ENCODE peak calls at places on chromosome 15, in four cellular contexts. S is A549, E is K562, I is HepG2. Z is an unnamed sample.

GRCh38 chr15:31228980-31229826 is 97.4 kb upstream of the KLF13 start:
- DNase-seq in S (peak; percentile 55), E (no peak), I (peak; percentile 58), Z (no peak)

GRCh38 chr15:82804575-82804949 is 1.3 kb downstream of the FSD2 start:
- DNase-seq in S (no peak), E (no peak), I (peak; percentile 7), Z (no peak)

GRCh38 chr15:71753346-71753745 is 57.0 kb upstream of the NR2E3 start:
- DNase-seq in S (no peak), E (no peak), I (no peak), Z (no peak)

GRCh38 chr15:86915811-86916331 is 836.2 kb downstream of the AGBL1 start:
- DNase-seq in S (peak; percentile 47), E (peak; percentile 22), I (peak; percentile 31), Z (no peak)

GRCh38 chr15:98160236-98160635 is 199.7 kb downstream of the ARRDC4 start:
- DNase-seq in S (no peak), E (no peak), I (no peak), Z (no peak)

GRCh38 chr15:58639992-58640391 is 109.5 kb downstream of the ADAM10 start:
- DNase-seq in S (no peak), E (no peak), I (no peak), Z (no peak)

GRCh38 chr15:31270767-31271166 is 55.9 kb upstream of the KLF13 start:
- DNase-seq in S (no peak), E (peak; percentile 28), I (no peak), Z (peak; percentile 62)

GRCh38 chr15:88615303-88616107 is 5.6 kb upstream of the AEN start:
- DNase-seq in S (no peak), E (peak; percentile 3), I (peak; percentile 67), Z (peak; percentile 44)

GRCh38 chr15:96893159-96893906 is 562.8 kb downstream of the NR2F2 start:
- DNase-seq in S (no peak), E (no peak), I (no peak), Z (no peak)

GRCh38 chr15:55094152-55094551 is 102.6 kb downstream of the RSL24D1 start:
- DNase-seq in S (no peak), E (no peak), I (no peak), Z (no peak)

GRCh38 chr15:77418341-77419049 is 1.4 kb downstream of the PEAK1 start:
- DNase-seq in S (peak; percentile 21), E (no peak), I (no peak), Z (no peak)

GRCh38 chr15:70062321-70062956 is 35.3 kb downstream of the TLE3 start:
- DNase-seq in S (no peak), E (no peak), I (no peak), Z (no peak)

GRCh38 chr15:98805434-98806274 is 157.3 kb downstream of the IGF1R start:
- DNase-seq in S (no peak), E (no peak), I (peak; percentile 32), Z (no peak)

GRCh38 chr15:75063338-75063737 is 39.9 kb downstream of the PPCDC start:
- DNase-seq in S (no peak), E (no peak), I (no peak), Z (no peak)

DNA sequence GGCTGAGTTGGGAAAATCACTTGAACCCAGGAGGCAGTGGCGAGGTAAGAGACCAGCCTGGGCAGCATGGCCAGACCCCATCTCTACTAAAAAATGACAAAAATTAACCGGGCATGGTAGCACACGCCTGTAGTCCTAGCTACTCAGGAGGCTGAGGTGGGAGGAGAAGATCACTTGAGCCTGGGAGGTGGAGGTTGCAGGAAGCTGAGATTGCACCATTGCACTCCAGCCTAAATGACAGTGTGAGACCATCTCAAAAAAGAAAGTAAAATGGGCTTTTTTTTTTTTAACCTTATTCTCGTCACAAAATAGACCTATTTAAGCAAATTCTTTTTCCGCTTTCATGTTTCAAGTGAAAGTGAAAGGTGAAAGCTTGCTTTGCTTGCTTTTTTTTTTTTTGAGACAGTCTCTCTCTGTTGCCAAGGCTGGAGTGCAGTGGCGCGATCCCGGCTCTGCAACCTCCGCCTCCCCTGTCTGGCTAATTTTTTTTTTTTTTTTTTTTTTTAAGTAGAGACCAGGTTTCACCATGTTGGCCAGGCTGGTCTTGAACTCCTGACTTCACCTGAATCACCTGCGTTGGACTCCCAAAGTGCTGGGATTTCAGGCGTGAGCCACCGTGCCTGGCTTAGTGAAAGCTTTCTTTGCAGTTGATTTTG is 3.6 kb downstream of the PDIA3 start:
- DNase-seq in S (no peak), E (no peak), I (no peak), Z (no peak)
- TF ChIP-seq PHF8 in S (no peak), E (no peak), I (no peak), Z (no peak)

DNA sequence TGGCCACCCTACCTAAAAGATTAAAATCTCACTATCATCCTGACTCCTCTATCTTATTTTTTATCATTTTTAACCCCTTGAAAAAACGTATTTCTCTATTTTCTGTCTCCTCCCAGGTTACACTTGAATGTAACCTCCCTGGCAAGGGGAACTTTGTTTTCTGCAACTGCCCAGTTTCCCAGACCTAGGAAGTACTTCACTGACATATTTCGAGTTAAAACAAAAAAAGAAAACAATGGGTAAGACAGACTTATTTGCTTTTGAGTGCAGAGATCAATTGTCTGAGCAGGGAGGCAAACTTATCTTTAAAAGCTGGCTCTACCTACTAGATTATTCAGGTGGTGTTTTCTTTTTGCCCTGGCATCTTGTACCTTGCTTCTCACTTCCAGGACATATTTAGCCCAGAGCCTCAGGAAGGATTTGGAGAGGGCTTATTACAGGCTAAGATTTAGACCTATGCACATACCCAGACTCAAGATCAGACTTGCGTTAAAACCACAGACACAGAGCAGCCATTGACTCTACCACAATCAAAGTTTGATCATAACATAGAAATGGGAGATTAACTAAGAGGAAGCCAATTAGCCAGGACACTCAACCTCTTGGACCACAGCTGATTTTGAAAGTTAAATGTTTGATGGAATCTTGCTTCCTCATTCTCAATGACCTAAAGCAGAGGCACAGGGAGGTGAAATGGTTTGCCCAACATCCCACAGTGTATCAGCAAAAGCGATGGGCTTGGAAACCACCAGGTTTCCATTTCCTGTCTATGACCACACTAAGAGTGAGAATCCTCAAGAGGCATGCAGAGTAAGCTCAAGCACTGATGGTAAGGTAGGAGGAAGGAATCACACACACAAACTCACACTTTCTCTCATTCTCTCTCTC is 169.5 kb upstream of the THBS1 start:
- DNase-seq in S (no peak), E (no peak), I (no peak), Z (no peak)
- TF ChIP-seq PHF8 in S (no peak), E (no peak), I (no peak), Z (no peak)

GRCh38 chr15:37100109-37100873 is at the start of gene MEIS2:
- DNase-seq in S (peak; percentile 79), E (peak; percentile 96), I (peak; percentile 83), Z (no peak)
- TF ChIP-seq PHF8 in S (no peak), E (peak; percentile 65), I (peak; percentile 66), Z (no peak)

GRCh38 chr15:52441846-52442245 is 86.8 kb downstream of the MYO5A start:
- DNase-seq in S (no peak), E (no peak), I (no peak), Z (no peak)

GRCh38 chr15:52438047-52438446 is 90.6 kb downstream of the MYO5A start:
- DNase-seq in S (no peak), E (no peak), I (peak; percentile 5), Z (no peak)

GRCh38 chr15:52440414-52440813 is 88.3 kb downstream of the MYO5A start:
- DNase-seq in S (peak; percentile 33), E (no peak), I (peak; percentile 9), Z (no peak)

GRCh38 chr15:52436971-52437370 is 91.7 kb downstream of the MYO5A start:
- DNase-seq in S (no peak), E (no peak), I (no peak), Z (no peak)

DNA sequence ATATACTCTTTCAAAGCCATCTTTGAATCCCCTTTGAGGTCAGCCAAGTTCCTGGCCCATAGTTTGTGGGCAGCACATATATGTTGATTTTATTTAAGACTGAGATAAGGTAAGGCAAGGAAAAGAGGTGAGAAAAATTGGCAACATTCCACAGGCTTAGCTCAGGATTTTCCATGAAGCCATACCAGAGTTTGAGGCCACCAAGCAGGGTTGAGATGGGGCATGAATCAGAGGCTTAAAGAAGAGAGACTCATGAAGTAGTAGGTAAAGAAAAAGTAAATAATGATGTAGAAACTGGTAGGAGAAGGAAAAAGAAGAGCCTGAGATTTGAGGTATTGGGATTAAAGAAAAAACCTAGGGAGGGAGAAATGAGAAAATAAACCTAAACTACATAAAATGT is 89.2 kb downstream of the MYO5A start:
- DNase-seq in S (no peak), E (no peak), I (no peak), Z (no peak)
- TF ChIP-seq PHF8 in S (no peak), E (no peak), I (no peak), Z (no peak)

GRCh38 chr15:67700023-67700422 is 125.3 kb upstream of the SKOR1 start:
- DNase-seq in S (no peak), E (no peak), I (no peak), Z (no peak)
- TF ChIP-seq PHF8 in S (no peak), E (no peak), I (no peak), Z (no peak)

GRCh38 chr15:100807028-100807427 is 72.6 kb upstream of the ALDH1A3 start:
- DNase-seq in S (no peak), E (no peak), I (no peak), Z (no peak)

GRCh38 chr15:100803158-100803440 is 76.5 kb upstream of the ALDH1A3 start:
- DNase-seq in S (no peak), E (no peak), I (no peak), Z (no peak)

GRCh38 chr15:100808691-100809090 is 70.9 kb upstream of the ALDH1A3 start:
- DNase-seq in S (no peak), E (no peak), I (no peak), Z (no peak)

GRCh38 chr15:100809151-100809550 is 70.5 kb upstream of the ALDH1A3 start:
- DNase-seq in S (no peak), E (no peak), I (no peak), Z (no peak)

DNA sequence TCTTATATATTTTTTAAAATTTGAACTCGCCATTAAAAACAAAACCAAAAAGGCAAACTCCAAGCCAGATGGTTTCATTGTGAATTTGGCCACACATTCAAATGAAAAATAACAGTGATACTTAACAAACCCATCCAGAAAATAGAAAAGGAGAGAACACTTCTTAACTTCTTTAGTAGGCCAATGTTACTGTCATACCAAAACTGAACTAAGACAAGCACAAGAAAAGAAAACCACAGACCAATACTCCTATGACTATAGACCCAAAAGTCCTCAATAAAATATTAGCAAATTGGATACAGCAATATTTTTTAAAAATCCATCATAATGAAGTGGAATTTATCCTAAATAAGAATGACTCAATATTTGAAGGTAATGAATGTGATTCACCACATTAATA is 73.5 kb upstream of the ALDH1A3 start:
- DNase-seq in S (no peak), E (no peak), I (no peak), Z (no peak)
- TF ChIP-seq PHF8 in S (no peak), E (no peak), I (no peak), Z (no peak)

DNA sequence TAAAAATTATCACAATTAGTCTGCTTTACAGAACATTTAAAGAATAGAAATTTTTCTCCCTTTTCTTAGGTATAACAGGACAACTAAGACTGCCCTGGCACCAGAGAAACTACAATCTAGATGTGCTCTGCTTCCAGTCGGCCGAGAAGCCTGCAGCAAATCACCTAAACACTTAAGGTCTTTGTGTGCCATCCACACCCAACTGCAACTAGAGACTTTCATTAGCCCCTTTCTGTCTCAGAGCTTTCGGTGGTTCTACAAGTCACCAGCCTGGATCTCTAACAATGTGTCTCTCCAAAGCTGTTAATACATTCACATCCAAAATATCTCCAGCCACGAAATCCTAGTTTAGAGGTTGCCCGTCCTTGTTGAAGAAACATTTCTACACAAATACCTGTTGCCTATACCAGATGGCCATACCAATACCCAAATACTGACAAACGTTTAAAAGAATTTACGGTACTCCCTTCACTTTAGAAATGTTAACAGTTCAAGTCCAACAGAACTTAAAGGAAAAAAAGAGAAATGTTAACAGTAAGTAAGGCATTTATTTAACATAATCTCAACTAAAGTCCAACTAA is 6.7 kb downstream of the PRC1 start:
- DNase-seq in S (no peak), E (no peak), I (no peak), Z (no peak)
- TF ChIP-seq PHF8 in S (no peak), E (no peak), I (no peak), Z (no peak)

GRCh38 chr15:72994778-72995177 is 57.5 kb upstream of the NEO1 start:
- DNase-seq in S (no peak), E (no peak), I (no peak), Z (no peak)
- TF ChIP-seq PHF8 in S (no peak), E (no peak), I (no peak), Z (no peak)